ENCODE peak calls at places on chromosomes 2 and 18, in five cellular contexts. J is endodermal cell, U is IMR-90, I is Peyer's patch, K is lung. O is an unnamed sample. For H3K4me1, the result is how much of the 10 kb centered on the place peaks cover.

GRCh38 chr2:134917219-134917957 is 1.2 kb upstream of the CCNT2 start:
- DNase-seq in J (peak), U (no peak), K (peak), I (peak), O (no peak)

GRCh38 chr2:3940661-3941060 is 237.3 kb downstream of the DCDC2C start:
- DNase-seq in J (peak), U (no peak), I (no peak), K (no peak), O (no peak)

GRCh38 chr2:178579006-178579405 is 98.7 kb downstream of the PLEKHA3 start:
- DNase-seq in K (no peak), U (peak), I (no peak), J (no peak), O (no peak)

GRCh38 chr18:23912356-23912755 is 102.2 kb upstream of the TTC39C start:
- DNase-seq in K (no peak), I (no peak), J (no peak), U (peak), O (no peak)

GRCh38 chr18:79556829-79557585 is 122.6 kb upstream of the CTDP1 start:
- DNase-seq in U (no peak), K (no peak), J (peak), I (peak), O (no peak)

GRCh38 chr18:31942301-31942998 is 478 bp downstream of the TRAPPC8 start:
- DNase-seq in U (peak), K (peak), I (peak), J (no peak), O (no peak)

GRCh38 chr2:47076586-47077441 is 78.3 kb downstream of the STPG4 start:
- DNase-seq in K (peak), J (no peak), U (peak), I (no peak), O (no peak)

GRCh38 chr2:38190542-38191218 is 114.7 kb upstream of the CYP1B1 start:
- DNase-seq in K (no peak), J (no peak), I (no peak), U (peak), O (no peak)

GRCh38 chr2:165794520-165794882 is 454 bp upstream of the GALNT3 start:
- DNase-seq in J (peak), I (no peak), K (peak), U (peak), O (no peak)

GRCh38 chr18:9454061-9454703 is 21.1 kb upstream of the RALBP1 start:
- DNase-seq in I (no peak), J (no peak), U (peak), K (no peak), O (no peak)

GRCh38 chr2:233922471-233922870 is 5.3 kb downstream of the TRPM8 start:
- DNase-seq in K (no peak), I (no peak), J (no peak), U (peak), O (no peak)

GRCh38 chr2:38462121-38462634 is 85.1 kb upstream of the ATL2 start:
- DNase-seq in J (no peak), K (no peak), I (peak), U (peak), O (no peak)

GRCh38 chr2:137928547-137929503 is 35.4 kb upstream of the HNMT start:
- DNase-seq in K (no peak), U (peak), J (no peak), I (no peak), O (peak)

GRCh38 chr2:108403494-108403893 is 25.7 kb downstream of the SULT1C4 start:
- DNase-seq in U (peak), K (no peak), J (peak), I (no peak), O (no peak)

GRCh38 chr18:70578480-70578879 is 289.6 kb downstream of the SOCS6 start:
- DNase-seq in K (no peak), U (no peak), I (no peak), J (peak), O (no peak)

GRCh38 chr18:13232060-13232917 is 13.7 kb downstream of the LDLRAD4 start:
- DNase-seq in J (no peak), U (no peak), K (no peak), I (no peak), O (no peak)

GRCh38 chr18:3664563-3665178 is 214.7 kb downstream of the TGIF1 start:
- DNase-seq in K (no peak), J (peak), I (no peak), U (no peak), O (no peak)

GRCh38 chr2:188142636-188143035 is 149.0 kb upstream of the GULP1 start:
- DNase-seq in I (no peak), J (no peak), U (peak), K (no peak), O (no peak)

GRCh38 chr18:24300703-24301102 is 96.9 kb downstream of the OSBPL1A start:
- DNase-seq in U (no peak), K (no peak), I (no peak), J (no peak), O (no peak)

GRCh38 chr18:31049189-31049588 is 6.6 kb upstream of the DSC3 start:
- DNase-seq in U (no peak), K (no peak), J (no peak), I (no peak), O (no peak)

GRCh38 chr2:112867701-112868631 is 31.4 kb upstream of the IL1B start:
- DNase-seq in I (no peak), U (no peak), J (no peak), K (no peak), O (peak)

GRCh38 chr2:224682121-224682520 is 34.0 kb downstream of the CCDC195 start:
- DNase-seq in U (no peak), J (no peak), K (no peak), I (no peak), O (no peak)

GRCh38 chr2:199607914-199608313 is 150.2 kb upstream of the SATB2 start:
- DNase-seq in I (no peak), J (no peak), K (no peak), U (no peak), O (no peak)

GRCh38 chr2:201407265-201407664 is 44.0 kb downstream of the TRAK2 start:
- DNase-seq in I (no peak), U (peak), K (no peak), J (no peak), O (no peak)

GRCh38 chr2:235831755-235832154 is 336.4 kb downstream of the GBX2 start:
- DNase-seq in U (no peak), K (no peak), I (no peak), J (no peak), O (no peak)

GRCh38 chr2:109333414-109334194 is 204.6 kb downstream of the SH3RF3 start:
- DNase-seq in K (no peak), I (no peak), U (peak), J (peak), O (no peak)

GRCh38 chr2:141994066-141994465 is 136.8 kb downstream of the LRP1B start:
- DNase-seq in K (no peak), I (no peak), U (no peak), J (no peak), O (no peak)

GRCh38 chr2:16890081-16890480 is 224.4 kb upstream of the CYRIA start:
- DNase-seq in U (no peak), I (no peak), J (peak), K (no peak), O (no peak)

GRCh38 chr2:64101141-64101591 is 43.1 kb downstream of the PELI1 start:
- DNase-seq in U (peak), K (no peak), I (no peak), J (no peak), O (no peak)

GRCh38 chr18:9737814-9738160 is 29.7 kb downstream of the RAB31 start:
- DNase-seq in K (no peak), J (no peak), I (no peak), U (no peak), O (peak)

GRCh38 chr18:76565238-76566173 is 70.5 kb upstream of the ZNF516 start:
- DNase-seq in U (peak), J (peak), I (no peak), K (peak), O (peak)

GRCh38 chr2:39696838-39697237 is 31.1 kb downstream of the TMEM178A start:
- DNase-seq in K (no peak), U (peak), I (no peak), J (no peak), O (no peak)

GRCh38 chr2:53473236-53473635 is 294.4 kb upstream of the CHAC2 start:
- DNase-seq in J (peak), I (no peak), K (no peak), U (no peak), O (no peak)

GRCh38 chr2:63486861-63487290 is 101.4 kb downstream of the WDPCP start:
- DNase-seq in K (no peak), I (no peak), U (no peak), J (no peak), O (no peak)

DNA sequence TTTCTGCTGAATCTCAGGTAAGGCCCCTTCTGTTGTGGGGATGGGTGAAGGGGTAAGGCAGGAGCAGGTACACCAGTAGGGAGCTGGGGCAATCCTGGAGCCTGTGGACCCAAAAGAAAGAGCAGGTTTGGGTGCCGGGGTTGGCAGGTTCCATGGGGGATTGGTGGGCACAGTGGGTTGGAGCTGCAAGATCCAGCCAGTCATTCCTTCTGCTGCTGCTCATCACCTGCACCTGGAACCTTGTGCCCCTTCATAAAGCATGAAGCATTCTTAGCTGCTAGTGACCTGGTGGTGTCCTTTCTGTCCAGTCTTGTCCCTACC is 24.9 kb downstream of the FHOD3 start:
- DNase-seq in U (no peak), I (no peak), J (peak), K (peak), O (peak)
- H3K4me1 ChIP-seq in U (under half), I (under half), J (under half), K (under half), O (under half)

GRCh38 chr2:239262484-239263230 is 138.2 kb downstream of the HDAC4 start:
- DNase-seq in I (no peak), K (no peak), J (peak), U (no peak), O (no peak)
- H3K4me1 ChIP-seq in I (under half), K (under half), J (under half), U (under half), O (half or more)

GRCh38 chr18:42860011-42860410 is 255.5 kb downstream of the RIT2 start:
- DNase-seq in J (no peak), U (no peak), I (no peak), K (no peak), O (no peak)

GRCh38 chr18:42850174-42850766 is 265.2 kb downstream of the RIT2 start:
- DNase-seq in U (no peak), K (no peak), I (no peak), J (no peak), O (no peak)

GRCh38 chr18:42854558-42854957 is 260.9 kb downstream of the RIT2 start:
- DNase-seq in J (no peak), I (no peak), U (no peak), K (no peak), O (no peak)
- H3K4me1 ChIP-seq in J (under half), I (under half), U (under half), K (under half), O (under half)

GRCh38 chr2:54595999-54596903 is 127.2 kb upstream of the EML6 start:
- DNase-seq in J (no peak), K (no peak), I (no peak), U (no peak), O (no peak)

GRCh38 chr2:54597153-54597827 is 126.2 kb upstream of the EML6 start:
- DNase-seq in J (no peak), K (no peak), I (no peak), U (peak), O (no peak)

GRCh38 chr2:54593249-54593648 is 130.2 kb upstream of the EML6 start:
- DNase-seq in I (no peak), K (no peak), J (no peak), U (no peak), O (no peak)

GRCh38 chr2:54594048-54594447 is 129.4 kb upstream of the EML6 start:
- DNase-seq in U (no peak), K (no peak), I (no peak), J (no peak), O (no peak)

DNA sequence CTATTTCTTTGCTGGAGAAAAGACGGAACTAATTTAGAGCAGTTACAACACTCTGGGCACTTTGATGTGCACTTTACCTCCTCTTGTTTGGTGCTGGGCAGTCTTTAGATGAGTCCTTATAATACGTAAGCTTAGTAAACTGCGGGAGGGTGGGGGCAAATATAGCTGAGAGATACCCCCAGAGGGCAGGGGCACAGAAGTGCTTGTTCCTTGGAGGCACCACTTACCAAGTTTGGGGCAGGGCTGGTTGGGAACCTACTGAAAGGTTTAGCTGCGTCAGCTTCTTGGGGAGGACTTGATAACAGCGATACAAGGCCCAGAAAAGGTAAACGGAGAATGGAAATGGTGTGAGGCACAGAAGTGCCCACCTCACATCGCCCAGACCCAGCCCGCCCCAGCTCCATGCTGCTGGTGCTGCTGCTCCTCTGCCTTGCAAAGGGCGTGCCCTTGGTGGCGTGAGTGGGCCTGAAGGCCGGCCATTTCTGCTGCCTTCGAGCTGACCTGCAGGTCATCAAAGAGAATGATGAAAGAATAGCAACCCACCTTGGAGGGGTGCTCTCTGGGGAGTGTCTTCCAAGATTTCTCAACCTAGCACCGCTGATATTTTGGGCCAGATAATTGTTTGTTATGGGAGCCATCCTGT is 128.2 kb upstream of the EML6 start:
- DNase-seq in U (no peak), I (no peak), J (no peak), K (no peak), O (no peak)
- H3K4me1 ChIP-seq in U (under half), I (under half), J (under half), K (under half), O (half or more)

GRCh38 chr2:232322560-232323327 is 55.8 kb upstream of the ALPP start:
- DNase-seq in K (no peak), J (no peak), U (no peak), I (peak), O (no peak)

GRCh38 chr2:232319117-232320037 is 59.2 kb upstream of the ALPP start:
- DNase-seq in U (no peak), I (peak), J (no peak), K (no peak), O (no peak)

GRCh38 chr2:232321817-232322559 is 56.6 kb upstream of the ALPP start:
- DNase-seq in I (no peak), K (no peak), J (peak), U (no peak), O (no peak)

GRCh38 chr2:232320038-232320790 is 58.3 kb upstream of the ALPP start:
- DNase-seq in J (peak), I (no peak), K (no peak), U (no peak), O (no peak)

GRCh38 chr2:232321156-232321816 is 57.3 kb upstream of the ALPP start:
- DNase-seq in I (peak), U (no peak), K (no peak), J (peak), O (no peak)
- H3K4me1 ChIP-seq in I (under half), U (under half), K (under half), J (under half), O (under half)

DNA sequence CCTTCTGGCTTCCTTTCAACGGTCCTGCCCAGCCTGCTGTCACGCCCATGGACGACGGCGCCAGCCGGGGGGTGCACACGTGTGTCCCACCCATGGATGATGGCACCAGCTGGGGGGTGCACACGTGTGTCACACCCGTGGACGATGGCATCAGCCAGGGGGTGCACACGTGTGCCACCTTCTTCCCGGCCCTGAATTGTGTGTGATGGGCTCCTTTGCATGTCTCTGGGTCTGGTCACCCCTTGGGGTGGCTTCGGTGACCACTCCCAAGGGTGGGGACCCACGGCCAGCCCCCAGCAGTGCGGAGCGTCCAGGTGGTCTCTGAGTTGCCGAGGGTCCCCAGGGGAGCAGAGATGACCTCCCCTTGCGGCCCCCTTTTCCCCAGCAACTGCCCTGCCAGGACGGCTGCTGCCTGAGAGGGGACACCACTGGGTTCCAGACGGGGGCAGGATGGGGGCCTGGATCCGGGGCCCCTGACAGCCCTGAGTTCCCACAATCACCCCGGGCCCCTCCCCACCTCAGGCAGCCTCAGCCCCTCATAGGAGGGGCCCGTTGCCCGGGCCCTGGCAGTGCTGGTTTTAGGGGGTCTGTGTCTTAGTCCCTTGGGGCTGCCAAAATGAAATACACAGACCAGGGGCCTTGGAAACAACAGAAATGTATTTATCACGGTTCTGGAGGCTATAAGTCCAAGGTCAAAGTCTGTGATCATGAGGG is 9.4 kb downstream of the NEU4 start:
- DNase-seq in K (no peak), I (peak), U (no peak), J (peak), O (no peak)
- H3K4me1 ChIP-seq in K (under half), I (under half), U (under half), J (under half), O (under half)